ENCODE peak calls at places on chromosomes 16 and 17, in eight cellular contexts. B is RCC 7860; Y is heart left ventricle; K is NCI-H460; F is activated T-helper 1 cell treated with Interleukin-2 at 50 U/mL for 16 hours; C is Jurkat, Clone E6-1; M is frontal cortex; U is upper lobe of right lung. E is an unnamed sample.

GRCh38 chr16:65154321-65154720 is 32.5 kb upstream of the CDH11 start:
- DNase-seq in M (no peak), C (no peak), B (peak), K (no peak), Y (no peak), U (no peak), F (no peak), E (no peak)

GRCh38 chr16:2846511-2847310 is 11.3 kb downstream of the PRSS22 start:
- DNase-seq in M (no peak), U (no peak), Y (no peak), C (no peak), B (peak), K (no peak), F (no peak), E (no peak)

GRCh38 chr16:81590714-81591537 is 146.3 kb downstream of the CMIP start:
- DNase-seq in U (no peak), C (peak), Y (no peak), B (no peak), M (no peak), F (no peak), K (no peak), E (no peak)

GRCh38 chr16:75070055-75070841 is 46.3 kb downstream of the LDHD start:
- DNase-seq in C (no peak), M (peak), K (no peak), B (no peak), F (no peak), Y (peak), U (no peak), E (peak)

GRCh38 chr16:50644730-50645129 is 36.4 kb downstream of the SNX20 start:
- DNase-seq in U (no peak), M (peak), F (no peak), B (no peak), C (no peak), Y (no peak), K (peak), E (peak)

GRCh38 chr16:67198238-67198734 is 645 bp upstream of the ELMO3 start:
- DNase-seq in F (no peak), C (peak), M (peak), Y (no peak), B (no peak), U (peak), K (peak), E (peak)

GRCh38 chr16:74477226-74477625 is 55.9 kb upstream of the CLEC18B start:
- DNase-seq in F (no peak), B (no peak), Y (no peak), C (no peak), U (no peak), M (no peak), K (no peak), E (no peak)

GRCh38 chr16:1438229-1439057 is 5.9 kb downstream of the CCDC154 start:
- DNase-seq in B (no peak), K (no peak), Y (no peak), C (no peak), M (no peak), U (no peak), F (no peak), E (no peak)

GRCh38 chr17:50835563-50836231 is at the start of gene WFIKKN2:
- DNase-seq in B (no peak), Y (no peak), M (no peak), F (no peak), U (no peak), C (no peak), K (no peak), E (no peak)

GRCh38 chr17:77839324-77840155 is 119.0 kb upstream of the TNRC6C start:
- DNase-seq in M (no peak), C (no peak), Y (no peak), F (no peak), K (no peak), B (no peak), U (no peak), E (no peak)

E was measured in pons.